ENCODE peak calls at places on chromosomes 7 and 10, in four cellular contexts. One of them, this sample, is unnamed.

GRCh38 chr7:28032738-28033380 is 147.7 kb downstream of the JAZF1 start:
- DNase-seq in GM12878: no peak
- DNase-seq in WTC11: peak; percentile 45
- DNase-seq in HepG2: no peak
- DNase-seq in this sample: no peak

GRCh38 chr7:70420263-70420662 is 711.7 kb upstream of the GALNT17 start:
- DNase-seq in GM12878: no peak
- DNase-seq in HepG2: no peak
- DNase-seq in WTC11: no peak
- DNase-seq in this sample: no peak

GRCh38 chr7:155496267-155497005 is 38.5 kb downstream of the EN2 start:
- DNase-seq in HepG2: no peak
- DNase-seq in GM12878: no peak
- DNase-seq in WTC11: no peak
- DNase-seq in this sample: no peak

GRCh38 chr10:5813091-5813340 is 218 bp downstream of the GDI2 start:
- DNase-seq in HepG2: no peak
- DNase-seq in WTC11: no peak
- DNase-seq in GM12878: no peak
- DNase-seq in this sample: no peak

GRCh38 chr7:73900286-73900685 is 39.3 kb downstream of the TMEM270 start:
- DNase-seq in GM12878: no peak
- DNase-seq in WTC11: no peak
- DNase-seq in HepG2: no peak
- DNase-seq in this sample: no peak

GRCh38 chr10:71677261-71677660 is 42.3 kb downstream of the C10orf105 start:
- DNase-seq in WTC11: no peak
- DNase-seq in GM12878: no peak
- DNase-seq in HepG2: no peak
- DNase-seq in this sample: no peak

GRCh38 chr10:91779011-91779605 is 19.1 kb upstream of the TNKS2 start:
- DNase-seq in WTC11: no peak
- DNase-seq in GM12878: no peak
- DNase-seq in HepG2: no peak
- DNase-seq in this sample: no peak

GRCh38 chr10:95987685-95988426 is 55.5 kb upstream of the CCNJ start:
- DNase-seq in WTC11: no peak
- DNase-seq in HepG2: no peak
- DNase-seq in GM12878: peak; percentile 45
- DNase-seq in this sample: no peak

GRCh38 chr10:48507933-48508830 is 96.7 kb downstream of the ARHGAP22 start:
- DNase-seq in WTC11: no peak
- DNase-seq in GM12878: no peak
- DNase-seq in HepG2: no peak
- DNase-seq in this sample: no peak

GRCh38 chr10:103120977-103121735 is 71.9 kb downstream of the NT5C2 start:
- DNase-seq in WTC11: no peak
- DNase-seq in HepG2: peak; percentile 92
- DNase-seq in GM12878: no peak
- DNase-seq in this sample: no peak

GRCh38 chr7:76296743-76297740 is 5.4 kb upstream of the HSPB1 start:
- DNase-seq in HepG2: peak; percentile 28
- DNase-seq in GM12878: no peak
- DNase-seq in WTC11: no peak
- DNase-seq in this sample: no peak

GRCh38 chr10:33810986-33811385 is 476.5 kb upstream of the NRP1 start:
- DNase-seq in GM12878: no peak
- DNase-seq in HepG2: no peak
- DNase-seq in WTC11: no peak
- DNase-seq in this sample: no peak

GRCh38 chr10:124649209-124649608 is 95.0 kb downstream of the FAM53B start:
- DNase-seq in GM12878: no peak
- DNase-seq in WTC11: no peak
- DNase-seq in HepG2: no peak
- DNase-seq in this sample: no peak

GRCh38 chr7:3912291-3912690 is 611.2 kb downstream of the SDK1 start:
- DNase-seq in WTC11: no peak
- DNase-seq in HepG2: no peak
- DNase-seq in GM12878: no peak
- DNase-seq in this sample: no peak

GRCh38 chr7:82805527-82805960 is 357.1 kb downstream of the PCLO start:
- DNase-seq in HepG2: peak; percentile 1
- DNase-seq in WTC11: no peak
- DNase-seq in GM12878: no peak
- DNase-seq in this sample: no peak

GRCh38 chr7:67348171-67348570 is 351.5 kb downstream of the TYW1 start:
- DNase-seq in GM12878: no peak
- DNase-seq in WTC11: no peak
- DNase-seq in HepG2: no peak
- DNase-seq in this sample: no peak

GRCh38 chr10:43234471-43235041 is 32.3 kb downstream of the RASGEF1A start:
- DNase-seq in HepG2: no peak
- DNase-seq in GM12878: no peak
- DNase-seq in WTC11: peak; percentile 3
- DNase-seq in this sample: no peak

GRCh38 chr10:76311752-76312699 is 880.6 kb downstream of the LRMDA start:
- DNase-seq in HepG2: peak; percentile 52
- DNase-seq in WTC11: peak; percentile 63
- DNase-seq in GM12878: no peak
- DNase-seq in this sample: peak; percentile 15

GRCh38 chr7:77310982-77311381 is 105.2 kb downstream of the GSAP start:
- DNase-seq in HepG2: no peak
- DNase-seq in GM12878: no peak
- DNase-seq in WTC11: no peak
- DNase-seq in this sample: no peak

GRCh38 chr7:32357535-32358277 is 132.5 kb downstream of the LSM5 start:
- DNase-seq in HepG2: no peak
- DNase-seq in GM12878: no peak
- DNase-seq in WTC11: no peak
- DNase-seq in this sample: no peak

GRCh38 chr10:33155720-33156638 is 178.5 kb downstream of the NRP1 start:
- DNase-seq in GM12878: no peak
- DNase-seq in HepG2: peak; percentile 99
- DNase-seq in WTC11: no peak
- DNase-seq in this sample: peak; percentile 41

GRCh38 chr7:2873686-2874551 is 29.8 kb upstream of the GNA12 start:
- DNase-seq in HepG2: no peak
- DNase-seq in GM12878: no peak
- DNase-seq in WTC11: no peak
- DNase-seq in this sample: peak; percentile 78

GRCh38 chr7:158815046-158815445 is 14.3 kb downstream of the ESYT2 start:
- DNase-seq in WTC11: no peak
- DNase-seq in GM12878: no peak
- DNase-seq in HepG2: no peak
- DNase-seq in this sample: no peak

DNA sequence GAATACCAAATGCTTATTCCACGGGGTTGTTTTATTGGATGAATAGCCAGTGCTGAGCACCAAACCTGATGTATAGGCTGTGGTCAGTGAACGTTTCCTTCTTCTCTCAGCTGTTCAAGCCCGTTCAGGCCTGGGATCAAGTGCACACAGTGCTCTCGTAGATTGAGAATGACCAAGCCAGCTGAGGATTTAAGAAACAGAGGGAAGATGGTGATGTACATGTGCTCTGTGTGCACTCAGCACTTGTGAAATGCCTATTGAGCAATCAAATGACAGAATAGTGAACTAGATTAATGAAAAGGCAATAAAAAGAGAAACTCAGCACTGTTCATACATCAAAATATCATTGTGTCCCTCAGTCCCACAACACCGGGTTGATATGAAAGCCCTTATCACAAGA is 302.5 kb downstream of the BMPER start:
- DNase-seq in WTC11: no peak
- DNase-seq in GM12878: no peak
- DNase-seq in HepG2: no peak
- DNase-seq in this sample: no peak
- TF ChIP-seq ETV6 in WTC11: no peak
- TF ChIP-seq ETV6 in GM12878: no peak
- TF ChIP-seq ETV6 in HepG2: no peak
- TF ChIP-seq ETV6 in this sample: no peak

GRCh38 chr10:94403034-94403822 is 887 bp downstream of the TBC1D12 start:
- DNase-seq in WTC11: peak; percentile 46
- DNase-seq in HepG2: peak; percentile 76
- DNase-seq in GM12878: peak; percentile 47
- DNase-seq in this sample: peak; percentile 31
- TF ChIP-seq ETV6 in WTC11: no peak
- TF ChIP-seq ETV6 in HepG2: no peak
- TF ChIP-seq ETV6 in GM12878: no peak
- TF ChIP-seq ETV6 in this sample: no peak

GRCh38 chr10:128605180-128605579 is 479.0 kb upstream of the MKI67 start:
- DNase-seq in GM12878: no peak
- DNase-seq in HepG2: no peak
- DNase-seq in WTC11: no peak
- DNase-seq in this sample: no peak
- TF ChIP-seq ETV6 in GM12878: no peak
- TF ChIP-seq ETV6 in HepG2: no peak
- TF ChIP-seq ETV6 in WTC11: no peak
- TF ChIP-seq ETV6 in this sample: no peak

DNA sequence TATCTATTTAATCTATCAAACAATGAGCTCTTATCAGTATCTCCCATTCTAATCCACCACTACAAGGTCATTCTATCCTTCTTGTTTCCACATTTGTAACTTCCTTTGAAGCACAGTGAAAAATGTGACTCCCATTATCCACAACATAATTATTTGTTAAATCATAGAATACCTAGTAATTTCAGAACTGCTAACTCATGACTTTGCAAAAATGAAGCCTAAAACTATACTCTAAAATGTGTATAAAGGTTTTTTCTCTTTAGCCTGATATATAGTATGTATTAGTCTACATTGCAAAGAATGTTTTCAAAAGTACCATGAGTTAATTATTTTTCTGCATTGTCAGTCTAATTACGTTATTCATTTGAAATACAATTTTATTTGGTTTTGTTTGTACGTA is 12.0 kb upstream of the MRPS16 start:
- DNase-seq in GM12878: no peak
- DNase-seq in HepG2: no peak
- DNase-seq in WTC11: no peak
- DNase-seq in this sample: no peak
- TF ChIP-seq ETV6 in GM12878: no peak
- TF ChIP-seq ETV6 in HepG2: no peak
- TF ChIP-seq ETV6 in WTC11: no peak
- TF ChIP-seq ETV6 in this sample: no peak